ENCODE peak calls at places on chromosome 12, in four cellular contexts. One of them, this sample, is unnamed.

GRCh38 chr12:98453070-98453469 is 62.3 kb upstream of the TMPO start:
- DNase-seq in fibroblast of mammary gland: no peak
- DNase-seq in sigmoid colon: no peak
- DNase-seq in Ammon's horn: no peak
- DNase-seq in this sample: no peak

GRCh38 chr12:79747274-79747673 is 56.5 kb upstream of the PAWR start:
- DNase-seq in sigmoid colon: no peak
- DNase-seq in fibroblast of mammary gland: no peak
- DNase-seq in Ammon's horn: no peak
- DNase-seq in this sample: no peak

GRCh38 chr12:66776974-66777373 is 98.1 kb upstream of the GRIP1 start:
- DNase-seq in fibroblast of mammary gland: no peak
- DNase-seq in sigmoid colon: no peak
- DNase-seq in Ammon's horn: no peak
- DNase-seq in this sample: no peak

GRCh38 chr12:16021666-16022065 is 110.5 kb downstream of the DERA start:
- DNase-seq in Ammon's horn: no peak
- DNase-seq in sigmoid colon: no peak
- DNase-seq in fibroblast of mammary gland: no peak
- DNase-seq in this sample: no peak

GRCh38 chr12:117685115-117685926 is 283.5 kb downstream of the KSR2 start:
- DNase-seq in Ammon's horn: no peak
- DNase-seq in fibroblast of mammary gland: peak
- DNase-seq in sigmoid colon: peak
- DNase-seq in this sample: no peak

GRCh38 chr12:6373022-6373787 is 2.2 kb downstream of the SCNN1A start:
- DNase-seq in fibroblast of mammary gland: no peak
- DNase-seq in Ammon's horn: no peak
- DNase-seq in sigmoid colon: peak
- DNase-seq in this sample: no peak

GRCh38 chr12:53267309-53268008 is 640 bp upstream of the ESPL1 start:
- DNase-seq in sigmoid colon: no peak
- DNase-seq in Ammon's horn: no peak
- DNase-seq in fibroblast of mammary gland: no peak
- DNase-seq in this sample: no peak

GRCh38 chr12:104480012-104480411 is 23.3 kb downstream of the CHST11 start:
- DNase-seq in Ammon's horn: no peak
- DNase-seq in fibroblast of mammary gland: no peak
- DNase-seq in sigmoid colon: no peak
- DNase-seq in this sample: no peak

GRCh38 chr12:64385468-64385867 is 5.1 kb downstream of the C12orf56 start:
- DNase-seq in sigmoid colon: no peak
- DNase-seq in fibroblast of mammary gland: peak
- DNase-seq in Ammon's horn: no peak
- DNase-seq in this sample: no peak

GRCh38 chr12:7128681-7129593 is at the start of gene RBP5:
- DNase-seq in fibroblast of mammary gland: no peak
- DNase-seq in sigmoid colon: no peak
- DNase-seq in Ammon's horn: no peak
- DNase-seq in this sample: no peak

GRCh38 chr12:105744659-105745058 is 394.1 kb downstream of the NUAK1 start:
- DNase-seq in fibroblast of mammary gland: no peak
- DNase-seq in Ammon's horn: no peak
- DNase-seq in sigmoid colon: no peak
- DNase-seq in this sample: no peak

GRCh38 chr12:67804168-67804567 is 155.6 kb downstream of the DYRK2 start:
- DNase-seq in sigmoid colon: no peak
- DNase-seq in fibroblast of mammary gland: no peak
- DNase-seq in Ammon's horn: no peak
- DNase-seq in this sample: no peak

GRCh38 chr12:94041833-94042232 is 106.5 kb upstream of the PLXNC1 start:
- DNase-seq in fibroblast of mammary gland: peak
- DNase-seq in Ammon's horn: no peak
- DNase-seq in sigmoid colon: no peak
- DNase-seq in this sample: no peak

GRCh38 chr12:24905431-24905830 is 43.5 kb downstream of the BCAT1 start:
- DNase-seq in Ammon's horn: no peak
- DNase-seq in sigmoid colon: no peak
- DNase-seq in fibroblast of mammary gland: peak
- DNase-seq in this sample: no peak

GRCh38 chr12:66627270-66627987 is 51.4 kb downstream of the GRIP1 start:
- DNase-seq in Ammon's horn: no peak
- DNase-seq in sigmoid colon: no peak
- DNase-seq in fibroblast of mammary gland: peak
- DNase-seq in this sample: no peak

GRCh38 chr12:66197413-66198055 is 8.5 kb downstream of the IRAK3 start:
- DNase-seq in fibroblast of mammary gland: peak
- DNase-seq in Ammon's horn: no peak
- DNase-seq in sigmoid colon: no peak
- DNase-seq in this sample: no peak

GRCh38 chr12:41514907-41515306 is 326.8 kb downstream of the PDZRN4 start:
- DNase-seq in fibroblast of mammary gland: no peak
- DNase-seq in sigmoid colon: no peak
- DNase-seq in Ammon's horn: no peak
- DNase-seq in this sample: no peak

GRCh38 chr12:94445662-94446061 is 14.0 kb downstream of the CEP83 start:
- DNase-seq in Ammon's horn: no peak
- DNase-seq in sigmoid colon: no peak
- DNase-seq in fibroblast of mammary gland: peak
- DNase-seq in this sample: no peak

GRCh38 chr12:5251786-5252185 is 180.1 kb upstream of the NTF3 start:
- DNase-seq in Ammon's horn: no peak
- DNase-seq in fibroblast of mammary gland: no peak
- DNase-seq in sigmoid colon: no peak
- DNase-seq in this sample: no peak

GRCh38 chr12:128510527-128510926 is 243.6 kb downstream of the TMEM132C start:
- DNase-seq in Ammon's horn: no peak
- DNase-seq in sigmoid colon: no peak
- DNase-seq in fibroblast of mammary gland: no peak
- DNase-seq in this sample: no peak

GRCh38 chr12:64160718-64161060 is 61.4 kb downstream of the KICS2 start:
- DNase-seq in fibroblast of mammary gland: peak
- DNase-seq in sigmoid colon: no peak
- DNase-seq in Ammon's horn: no peak
- DNase-seq in this sample: no peak

GRCh38 chr12:131365821-131366260 is 345.0 kb upstream of the SFSWAP start:
- DNase-seq in Ammon's horn: no peak
- DNase-seq in fibroblast of mammary gland: no peak
- DNase-seq in sigmoid colon: peak
- DNase-seq in this sample: no peak

GRCh38 chr12:87828384-87828973 is 200.7 kb downstream of the C12orf50 start:
- DNase-seq in sigmoid colon: no peak
- DNase-seq in Ammon's horn: no peak
- DNase-seq in fibroblast of mammary gland: no peak
- DNase-seq in this sample: no peak

GRCh38 chr12:66048843-66049537 is 81.6 kb downstream of the LLPH start:
- DNase-seq in fibroblast of mammary gland: peak
- DNase-seq in sigmoid colon: no peak
- DNase-seq in Ammon's horn: no peak
- DNase-seq in this sample: no peak

GRCh38 chr12:57852195-57852594 is 5.7 kb upstream of the CTDSP2 start:
- DNase-seq in Ammon's horn: peak
- DNase-seq in fibroblast of mammary gland: no peak
- DNase-seq in sigmoid colon: peak
- DNase-seq in this sample: no peak

GRCh38 chr12:3683670-3684069 is 69.2 kb downstream of the CRACR2A start:
- DNase-seq in fibroblast of mammary gland: peak
- DNase-seq in Ammon's horn: no peak
- DNase-seq in sigmoid colon: no peak
- DNase-seq in this sample: no peak

GRCh38 chr12:108567974-108568652 is 5.7 kb downstream of the ISCU start:
- DNase-seq in Ammon's horn: no peak
- DNase-seq in sigmoid colon: no peak
- DNase-seq in fibroblast of mammary gland: no peak
- DNase-seq in this sample: no peak

GRCh38 chr12:6570264-6570887 is 2.3 kb upstream of the NOP2 start:
- DNase-seq in fibroblast of mammary gland: peak
- DNase-seq in Ammon's horn: peak
- DNase-seq in sigmoid colon: no peak
- DNase-seq in this sample: peak

GRCh38 chr12:123502163-123502562 is 31.4 kb downstream of the RILPL1 start:
- DNase-seq in sigmoid colon: no peak
- DNase-seq in Ammon's horn: peak
- DNase-seq in fibroblast of mammary gland: no peak
- DNase-seq in this sample: no peak

GRCh38 chr12:65430571-65431306 is 152.3 kb downstream of the MSRB3 start:
- DNase-seq in Ammon's horn: no peak
- DNase-seq in fibroblast of mammary gland: peak
- DNase-seq in sigmoid colon: no peak
- DNase-seq in this sample: no peak

GRCh38 chr12:72465940-72466630 is 193.9 kb downstream of the TRHDE start:
- DNase-seq in sigmoid colon: no peak
- DNase-seq in Ammon's horn: no peak
- DNase-seq in fibroblast of mammary gland: no peak
- DNase-seq in this sample: no peak

GRCh38 chr12:108616359-108616758 is 17.3 kb downstream of the SELPLG start:
- DNase-seq in sigmoid colon: no peak
- DNase-seq in Ammon's horn: no peak
- DNase-seq in fibroblast of mammary gland: no peak
- DNase-seq in this sample: no peak

GRCh38 chr12:89451876-89452275 is 72.7 kb downstream of the GALNT4 start:
- DNase-seq in Ammon's horn: no peak
- DNase-seq in fibroblast of mammary gland: peak
- DNase-seq in sigmoid colon: peak
- DNase-seq in this sample: peak